ENCODE peak calls at places on chromosomes 6 and 20, in nine cellular contexts. M is choroid plexus epithelial cell, B is NCI-H1436, L is heart left ventricle, T is T follicular helper cell, N is RWPE1, J is kidney epithelial cell, I is mesothelial cell of epicardium, Q is occipital lobe. F is an unnamed sample.

GRCh38 chr6:75609639-75610590 is 8.2 kb downstream of the SENP6 start:
- DNase-seq in M (no peak), B (no peak), L (no peak), T (no peak), N (no peak), J (no peak), I (no peak), Q (no peak), F (no peak)

GRCh38 chr20:46022411-46023147 is 6.4 kb upstream of the SLC12A5 start:
- DNase-seq in M (peak), B (peak), L (peak), T (peak), N (peak), J (no peak), I (peak), Q (peak), F (peak)

GRCh38 chr6:112956696-112957525 is 609.8 kb downstream of the RFPL4B start:
- DNase-seq in M (peak), B (no peak), L (peak), T (no peak), N (no peak), J (peak), I (no peak), Q (peak), F (no peak)

GRCh38 chr6:147750420-147750819 is 241.9 kb downstream of the SAMD5 start:
- DNase-seq in M (no peak), B (no peak), L (no peak), T (no peak), N (no peak), J (no peak), I (no peak), Q (no peak), F (no peak)

GRCh38 chr6:90086517-90086916 is 192.2 kb downstream of the GJA10 start:
- DNase-seq in M (no peak), B (no peak), L (no peak), T (no peak), N (peak), J (no peak), I (no peak), Q (no peak), F (no peak)

GRCh38 chr6:68726992-68727391 is 91.9 kb downstream of the ADGRB3 start:
- DNase-seq in M (no peak), B (no peak), L (no peak), T (no peak), N (no peak), J (no peak), I (no peak), Q (no peak), F (no peak)

GRCh38 chr6:12555267-12555666 is 161.3 kb upstream of the PHACTR1 start:
- DNase-seq in M (peak), B (no peak), L (no peak), T (no peak), N (no peak), J (no peak), I (no peak), Q (no peak), F (no peak)

GRCh38 chr20:35601021-35601973 is 14.3 kb upstream of the SPAG4 start:
- DNase-seq in M (peak), B (peak), L (peak), T (peak), N (peak), J (no peak), I (no peak), Q (peak), F (peak)

GRCh38 chr6:7262746-7263335 is 50.2 kb downstream of the SSR1 start:
- DNase-seq in M (no peak), B (no peak), L (peak), T (no peak), N (no peak), J (no peak), I (no peak), Q (no peak), F (peak)

GRCh38 chr6:165571721-165572132 is 91.3 kb downstream of the PDE10A start:
- DNase-seq in M (peak), B (no peak), L (no peak), T (no peak), N (no peak), J (no peak), I (no peak), Q (no peak), F (no peak)

GRCh38 chr6:51660767-51661166 is 426.6 kb downstream of the PKHD1 start:
- DNase-seq in M (no peak), B (no peak), L (no peak), T (no peak), N (no peak), J (no peak), I (no peak), Q (no peak), F (no peak)

GRCh38 chr6:158092806-158093205 is 75.3 kb downstream of the SERAC1 start:
- DNase-seq in M (no peak), B (no peak), L (no peak), T (no peak), N (no peak), J (no peak), I (no peak), Q (no peak), F (no peak)

F was measured in posterior cingulate gyrus.